ENCODE peak calls at places on chromosomes 7 and 10, in five cellular contexts. W is K562, C is GM12878, E is HepG2, Z is H1. U is an unnamed sample.
A peak's percentile ranks its signal among the peaks of the same experiment; 100 is the strongest.

GRCh38 chr7:7335909-7336308 is 153.6 kb downstream of the C1GALT1 start:
- DNase-seq in W (no peak), E (no peak), Z (no peak), C (no peak), U (no peak)

GRCh38 chr7:38535013-38535412 is 96.2 kb downstream of the AMPH start:
- DNase-seq in C (no peak), E (no peak), W (no peak), Z (no peak), U (no peak)

GRCh38 chr7:29565982-29566746 is 2.5 kb downstream of the PRR15 start:
- DNase-seq in Z (no peak), C (no peak), W (no peak), E (no peak), U (peak; percentile 79)

GRCh38 chr10:63052083-63052482 is 81.0 kb upstream of the NRBF2 start:
- DNase-seq in E (no peak), C (no peak), Z (no peak), W (no peak), U (no peak)

GRCh38 chr7:88689821-88690220 is 69.7 kb upstream of the ZNF804B start:
- DNase-seq in C (no peak), Z (no peak), W (peak; percentile 64), E (no peak), U (no peak)

GRCh38 chr7:32335107-32335506 is 155.1 kb downstream of the LSM5 start:
- DNase-seq in E (no peak), W (no peak), Z (no peak), C (no peak), U (no peak)

GRCh38 chr7:55004579-55004978 is 14.2 kb upstream of the EGFR start:
- DNase-seq in W (no peak), E (no peak), C (no peak), Z (no peak), U (no peak)

GRCh38 chr7:601573-602340 is 82.1 kb upstream of the PDGFA start:
- DNase-seq in W (peak; percentile 57), E (no peak), C (peak; percentile 49), Z (no peak), U (no peak)

GRCh38 chr7:12139421-12139820 is 71.7 kb upstream of the TMEM106B start:
- DNase-seq in W (no peak), E (no peak), C (no peak), Z (no peak), U (no peak)

GRCh38 chr7:142581341-142581740 is 167.9 kb upstream of the PRSS1 start:
- DNase-seq in Z (no peak), E (no peak), C (no peak), W (no peak), U (no peak)

GRCh38 chr10:115706482-115707076 is 566.4 kb downstream of the GFRA1 start:
- DNase-seq in W (peak; percentile 0), Z (no peak), C (no peak), E (peak; percentile 1), U (peak; percentile 2)

GRCh38 chr7:27782849-27783248 is 42.9 kb downstream of the TAX1BP1 start:
- DNase-seq in C (no peak), Z (no peak), E (no peak), W (no peak), U (no peak)

GRCh38 chr7:101814996-101815825 is 2.2 kb upstream of the CUX1 start:
- DNase-seq in C (no peak), Z (no peak), W (peak; percentile 81), E (no peak), U (peak; percentile 97)

GRCh38 chr7:36658603-36659516 is 65.4 kb downstream of the AOAH start:
- DNase-seq in E (peak; percentile 34), W (no peak), C (no peak), Z (no peak), U (no peak)

GRCh38 chr10:79084012-79084971 is 15.5 kb downstream of the ZMIZ1 start:
- DNase-seq in Z (no peak), E (peak; percentile 93), W (peak; percentile 92), C (no peak), U (peak; percentile 59)

GRCh38 chr10:22711373-22711772 is 3.0 kb downstream of the PIP4K2A start:
- DNase-seq in E (no peak), C (no peak), W (no peak), Z (no peak), U (no peak)

GRCh38 chr10:50063100-50063499 is 4.7 kb upstream of the WASHC2A start:
- DNase-seq in Z (no peak), W (peak; percentile 29), E (no peak), C (no peak), U (peak; percentile 62)

GRCh38 chr10:119651514-119652327 is 541 bp downstream of the BAG3 start:
- DNase-seq in Z (no peak), C (no peak), W (peak; percentile 25), E (no peak), U (no peak)

GRCh38 chr10:88164471-88164870 is 301.0 kb downstream of the PTEN start:
- DNase-seq in C (no peak), Z (no peak), W (no peak), E (no peak), U (no peak)

GRCh38 chr10:14608381-14609001 is 166.2 kb downstream of the FAM107B start:
- DNase-seq in Z (no peak), E (peak; percentile 68), C (no peak), W (no peak), U (no peak)

GRCh38 chr7:18206331-18206730 is 178.7 kb upstream of the PRPS1L1 start:
- DNase-seq in Z (no peak), E (no peak), W (no peak), C (no peak), U (no peak)

GRCh38 chr7:91683823-91684222 is 196.7 kb downstream of the MTERF1 start:
- DNase-seq in Z (no peak), C (no peak), E (no peak), W (peak; percentile 64), U (peak; percentile 16)

GRCh38 chr10:18659784-18660561 is 742 bp downstream of the ARL5B start:
- DNase-seq in W (peak; percentile 65), Z (no peak), C (peak; percentile 23), E (peak; percentile 27), U (peak; percentile 27)

GRCh38 chr7:99514050-99514449 is 9.6 kb downstream of the ZKSCAN5 start:
- DNase-seq in C (no peak), W (no peak), E (no peak), Z (no peak), U (no peak)

GRCh38 chr7:41005381-41005901 is 697.4 kb downstream of the INHBA start:
- DNase-seq in W (no peak), Z (no peak), C (no peak), E (no peak), U (no peak)

GRCh38 chr7:29346574-29346973 is 152.0 kb downstream of the CHN2 start:
- DNase-seq in C (no peak), E (no peak), Z (no peak), W (no peak), U (no peak)

GRCh38 chr7:921071-921461 is 33.4 kb downstream of the ADAP1 start:
- DNase-seq in E (no peak), Z (no peak), W (no peak), C (no peak), U (no peak)

GRCh38 chr10:19817251-19818046 is 1.2 kb downstream of the PLXDC2 start:
- DNase-seq in Z (peak; percentile 13), C (no peak), E (no peak), W (no peak), U (peak; percentile 51)

GRCh38 chr10:117004627-117005453 is at the start of gene SHTN1:
- DNase-seq in Z (peak; percentile 31), W (peak; percentile 85), C (no peak), E (peak; percentile 70), U (peak; percentile 82)

GRCh38 chr7:142153400-142153799 is 41.9 kb downstream of the MGAM2 start:
- DNase-seq in W (peak; percentile 7), E (peak; percentile 21), C (no peak), Z (no peak), U (peak; percentile 16)

GRCh38 chr10:34124522-34125035 is 690.5 kb downstream of the PARD3 start:
- DNase-seq in C (no peak), W (no peak), E (peak; percentile 81), Z (no peak), U (no peak)

GRCh38 chr10:80177781-80178636 is 27.3 kb downstream of the ANXA11 start:
- DNase-seq in C (no peak), Z (no peak), E (no peak), W (no peak), U (no peak)

GRCh38 chr10:30070001-30070759 is 10.8 kb upstream of the JCAD start:
- DNase-seq in Z (no peak), W (peak; percentile 59), C (no peak), E (peak; percentile 70), U (peak; percentile 67)

GRCh38 chr7:28151965-28152364 is 28.6 kb downstream of the JAZF1 start:
- DNase-seq in E (no peak), C (peak; percentile 59), Z (no peak), W (no peak), U (no peak)

DNA sequence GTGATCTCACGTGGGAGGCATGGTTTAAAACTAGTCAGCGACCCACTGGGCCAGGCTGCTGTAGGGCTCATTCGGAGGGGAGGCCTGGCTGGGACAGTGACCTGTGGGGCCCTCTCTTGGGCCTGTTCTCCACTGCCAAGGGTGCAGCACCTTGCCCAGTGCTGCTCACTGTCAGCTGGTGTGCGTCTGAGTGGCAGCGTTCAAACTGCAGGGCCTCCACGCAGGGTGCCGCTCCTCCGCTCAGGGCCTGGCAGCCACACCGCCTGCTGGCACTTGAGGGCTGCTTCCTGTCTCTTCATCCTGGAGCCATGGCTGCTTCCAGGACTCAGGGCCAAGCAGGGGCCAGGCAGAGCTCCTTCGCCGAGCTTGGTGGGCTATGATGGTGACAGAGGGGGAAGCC is 18.3 kb downstream of the ADAMTS14 start:
- DNase-seq in Z (no peak), W (no peak), C (no peak), E (no peak), U (no peak)
- H3K79me2 ChIP-seq in Z (no peaks in the 10 kb centered on the region), W (peaks cover 58% of the 10 kb centered on the region), C (no peaks in the 10 kb centered on the region), E (no peaks in the 10 kb centered on the region), U (no peaks in the 10 kb centered on the region)

GRCh38 chr10:67936416-67936815 is 52.0 kb downstream of the SIRT1 start:
- DNase-seq in E (no peak), W (no peak), C (no peak), Z (no peak), U (no peak)
- TF ChIP-seq JUND in E (no peak), W (no peak), C (no peak), Z (no peak), U (no peak)

DNA sequence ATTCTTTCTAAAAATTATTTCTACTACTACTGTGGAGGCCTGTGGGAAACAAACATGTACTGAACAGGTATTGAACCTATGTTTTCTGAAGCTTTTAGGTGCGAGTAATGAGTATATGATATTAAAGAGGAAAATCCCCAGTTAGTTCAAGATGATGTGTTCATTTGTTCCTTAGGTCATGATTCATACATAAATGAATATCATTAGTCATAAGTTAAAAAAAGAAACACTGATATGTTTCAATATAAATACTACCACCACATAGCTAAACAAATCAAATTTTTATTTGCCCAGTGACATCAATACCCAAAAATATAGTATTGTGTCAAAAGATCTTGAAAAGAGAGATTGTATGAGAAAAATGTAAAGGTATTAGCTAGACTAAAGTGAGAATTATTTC is 210.7 kb upstream of the GNAI1 start:
- DNase-seq in C (no peak), Z (no peak), E (no peak), W (no peak), U (no peak)
- TF ChIP-seq RFX5 in C (no peak), Z (no peak), E (no peak), W (no peak), U (no peak)

GRCh38 chr10:60488111-60488669 is 98.5 kb upstream of the ANK3 start:
- DNase-seq in W (no peak), E (no peak), C (no peak), Z (no peak), U (no peak)
- H3K79me2 ChIP-seq in W (no peaks in the 10 kb centered on the region), E (no peaks in the 10 kb centered on the region), C (no peaks in the 10 kb centered on the region), Z (no peaks in the 10 kb centered on the region), U (no peaks in the 10 kb centered on the region)